ENCODE peak calls at places on chromosome 13, in six cellular contexts. V, G, I, L, Q and P are unnamed samples.
A peak's percentile ranks its signal among the peaks of the same experiment; 100 is the strongest.

GRCh38 chr13:68369739-68370138 is 1139.6 kb upstream of the PCDH9 start:
- DNase-seq in V (no peak), G (peak; percentile 73), I (no peak), L (peak; percentile 72), Q (no peak), P (no peak)

GRCh38 chr13:111537115-111537728 is 216.8 kb downstream of the TEX29 start:
- DNase-seq in V (no peak), G (no peak), I (no peak), L (no peak), Q (no peak), P (no peak)

GRCh38 chr13:35720690-35721554 is 244.4 kb upstream of the MAB21L1 start:
- DNase-seq in V (no peak), G (peak; percentile 33), I (no peak), L (peak; percentile 83), Q (no peak), P (peak; percentile 15)

GRCh38 chr13:94119360-94119936 is 360.0 kb downstream of the DCT start:
- DNase-seq in V (no peak), G (peak; percentile 48), I (no peak), L (no peak), Q (no peak), P (no peak)

GRCh38 chr13:111183959-111184684 is 69.0 kb downstream of the ARHGEF7 start:
- DNase-seq in V (no peak), G (no peak), I (no peak), L (no peak), Q (no peak), P (no peak)

GRCh38 chr13:83867708-83868107 is 14.6 kb downstream of the SLITRK1 start:
- DNase-seq in V (no peak), G (no peak), I (no peak), L (no peak), Q (no peak), P (no peak)

GRCh38 chr13:38008636-38009035 is 139.1 kb upstream of the TRPC4 start:
- DNase-seq in V (no peak), G (no peak), I (no peak), L (no peak), Q (no peak), P (no peak)

GRCh38 chr13:38819596-38819995 is 132.7 kb downstream of the FREM2 start:
- DNase-seq in V (no peak), G (no peak), I (no peak), L (no peak), Q (no peak), P (no peak)

GRCh38 chr13:98478134-98479129 is 98.5 kb downstream of the STK24 start:
- DNase-seq in V (no peak), G (peak; percentile 7), I (no peak), L (no peak), Q (no peak), P (peak; percentile 78)

GRCh38 chr13:41917641-41918040 is 43.3 kb downstream of the VWA8 start:
- DNase-seq in V (no peak), G (no peak), I (no peak), L (no peak), Q (no peak), P (no peak)

GRCh38 chr13:23852351-23852750 is 36.8 kb downstream of the MIPEP start:
- DNase-seq in V (no peak), G (no peak), I (no peak), L (no peak), Q (no peak), P (no peak)

GRCh38 chr13:37531054-37531453 is 67.5 kb downstream of the POSTN start:
- DNase-seq in V (no peak), G (peak; percentile 2), I (no peak), L (no peak), Q (no peak), P (no peak)

GRCh38 chr13:45627656-45628055 is 12.1 kb upstream of the ERICH6B start:
- DNase-seq in V (no peak), G (no peak), I (no peak), L (no peak), Q (no peak), P (no peak)

GRCh38 chr13:95921485-95921884 is 131.7 kb downstream of the UGGT2 start:
- DNase-seq in V (no peak), G (no peak), I (no peak), L (no peak), Q (no peak), P (no peak)

GRCh38 chr13:43107780-43108179 is 84.4 kb downstream of the DNAJC15 start:
- DNase-seq in V (no peak), G (no peak), I (no peak), L (no peak), Q (no peak), P (no peak)

GRCh38 chr13:106523566-106523965 is 11.9 kb downstream of the EFNB2 start:
- DNase-seq in V (no peak), G (no peak), I (no peak), L (no peak), Q (no peak), P (no peak)

GRCh38 chr13:42181381-42181953 is 90.5 kb upstream of the AKAP11 start:
- DNase-seq in V (no peak), G (no peak), I (no peak), L (no peak), Q (no peak), P (no peak)

GRCh38 chr13:36601186-36601585 is 72.6 kb upstream of the SERTM1 start:
- DNase-seq in V (no peak), G (no peak), I (no peak), L (no peak), Q (no peak), P (no peak)

GRCh38 chr13:34412817-34413365 is 529.2 kb upstream of the NBEA start:
- DNase-seq in V (no peak), G (no peak), I (no peak), L (no peak), Q (no peak), P (peak; percentile 13)

GRCh38 chr13:78596701-78597550 is 6.4 kb downstream of the POU4F1 start:
- DNase-seq in V (no peak), G (no peak), I (no peak), L (no peak), Q (no peak), P (no peak)

GRCh38 chr13:26967119-26968038 is 204.2 kb downstream of the USP12 start:
- DNase-seq in V (no peak), G (no peak), I (no peak), L (no peak), Q (no peak), P (no peak)

GRCh38 chr13:96782186-96782585 is 212.1 kb downstream of the OXGR1 start:
- DNase-seq in V (no peak), G (no peak), I (no peak), L (no peak), Q (no peak), P (no peak)

GRCh38 chr13:100254002-100254401 is 165.1 kb downstream of the PCCA start:
- DNase-seq in V (no peak), G (no peak), I (no peak), L (no peak), Q (no peak), P (no peak)